ENCODE peak calls at places on chromosomes 11 and 22, in seven cellular contexts. One of them, this sample, is unnamed.

GRCh38 chr11:69541501-69542313 is 60.2 kb downstream of the LINC01488 start:
- DNase-seq in lower leg skin: no peak
- DNase-seq in dorsolateral prefrontal cortex: no peak
- DNase-seq in suprapubic skin: peak
- DNase-seq in epithelial cell of esophagus: peak
- DNase-seq in kidney: no peak
- DNase-seq in IMR-90: peak
- DNase-seq in this sample: peak

GRCh38 chr22:46909237-46910030 is 147.0 kb downstream of the TBC1D22A start:
- DNase-seq in dorsolateral prefrontal cortex: no peak
- DNase-seq in suprapubic skin: no peak
- DNase-seq in epithelial cell of esophagus: no peak
- DNase-seq in IMR-90: no peak
- DNase-seq in lower leg skin: no peak
- DNase-seq in kidney: peak
- DNase-seq in this sample: no peak

GRCh38 chr22:19822301-19823117 is 32.2 kb downstream of the GNB1L start:
- DNase-seq in lower leg skin: no peak
- DNase-seq in IMR-90: no peak
- DNase-seq in kidney: no peak
- DNase-seq in suprapubic skin: peak
- DNase-seq in dorsolateral prefrontal cortex: no peak
- DNase-seq in epithelial cell of esophagus: no peak
- DNase-seq in this sample: no peak

GRCh38 chr11:59550842-59551650 is 39.7 kb downstream of the OR4D9 start:
- DNase-seq in dorsolateral prefrontal cortex: peak
- DNase-seq in IMR-90: peak
- DNase-seq in suprapubic skin: peak
- DNase-seq in kidney: peak
- DNase-seq in lower leg skin: peak
- DNase-seq in epithelial cell of esophagus: peak
- DNase-seq in this sample: peak

GRCh38 chr11:33868646-33869461 is 23.0 kb downstream of the LMO2 start:
- DNase-seq in suprapubic skin: no peak
- DNase-seq in dorsolateral prefrontal cortex: no peak
- DNase-seq in epithelial cell of esophagus: no peak
- DNase-seq in lower leg skin: no peak
- DNase-seq in kidney: peak
- DNase-seq in IMR-90: no peak
- DNase-seq in this sample: no peak

GRCh38 chr11:32602657-32603410 is 19.2 kb downstream of the EIF3M start:
- DNase-seq in kidney: no peak
- DNase-seq in suprapubic skin: no peak
- DNase-seq in IMR-90: peak
- DNase-seq in lower leg skin: no peak
- DNase-seq in epithelial cell of esophagus: no peak
- DNase-seq in dorsolateral prefrontal cortex: no peak
- DNase-seq in this sample: peak

GRCh38 chr22:27776410-27776958 is 25.1 kb downstream of the MN1 start:
- DNase-seq in IMR-90: no peak
- DNase-seq in kidney: no peak
- DNase-seq in suprapubic skin: no peak
- DNase-seq in epithelial cell of esophagus: no peak
- DNase-seq in dorsolateral prefrontal cortex: no peak
- DNase-seq in lower leg skin: no peak
- DNase-seq in this sample: no peak

GRCh38 chr11:38254849-38255248 is 1656.8 kb upstream of the RAG2 start:
- DNase-seq in IMR-90: no peak
- DNase-seq in dorsolateral prefrontal cortex: no peak
- DNase-seq in lower leg skin: no peak
- DNase-seq in kidney: no peak
- DNase-seq in epithelial cell of esophagus: no peak
- DNase-seq in suprapubic skin: no peak
- DNase-seq in this sample: no peak

GRCh38 chr22:23695141-23695540 is 4.3 kb downstream of the RGL4 start:
- DNase-seq in dorsolateral prefrontal cortex: no peak
- DNase-seq in IMR-90: no peak
- DNase-seq in lower leg skin: no peak
- DNase-seq in kidney: peak
- DNase-seq in epithelial cell of esophagus: no peak
- DNase-seq in suprapubic skin: peak
- DNase-seq in this sample: no peak

GRCh38 chr11:59172345-59173079 is 580 bp downstream of the DTX4 start:
- DNase-seq in lower leg skin: no peak
- DNase-seq in kidney: peak
- DNase-seq in IMR-90: no peak
- DNase-seq in suprapubic skin: no peak
- DNase-seq in dorsolateral prefrontal cortex: no peak
- DNase-seq in epithelial cell of esophagus: no peak
- DNase-seq in this sample: no peak

GRCh38 chr11:35717043-35717442 is 54.5 kb downstream of the TRIM44 start:
- DNase-seq in lower leg skin: no peak
- DNase-seq in epithelial cell of esophagus: no peak
- DNase-seq in dorsolateral prefrontal cortex: no peak
- DNase-seq in kidney: no peak
- DNase-seq in suprapubic skin: no peak
- DNase-seq in IMR-90: no peak
- DNase-seq in this sample: no peak

GRCh38 chr11:76152741-76153608 is 53.3 kb downstream of the WNT11 start:
- DNase-seq in epithelial cell of esophagus: no peak
- DNase-seq in IMR-90: no peak
- DNase-seq in lower leg skin: no peak
- DNase-seq in kidney: no peak
- DNase-seq in suprapubic skin: peak
- DNase-seq in dorsolateral prefrontal cortex: no peak
- DNase-seq in this sample: no peak

GRCh38 chr11:117528061-117528780 is 200.6 kb downstream of the CEP164 start:
- DNase-seq in epithelial cell of esophagus: no peak
- DNase-seq in dorsolateral prefrontal cortex: no peak
- DNase-seq in kidney: no peak
- DNase-seq in suprapubic skin: no peak
- DNase-seq in lower leg skin: no peak
- DNase-seq in IMR-90: no peak
- DNase-seq in this sample: no peak

GRCh38 chr11:1875093-1875785 is 16.5 kb downstream of the PRR33 start:
- DNase-seq in epithelial cell of esophagus: no peak
- DNase-seq in lower leg skin: no peak
- DNase-seq in dorsolateral prefrontal cortex: peak
- DNase-seq in IMR-90: no peak
- DNase-seq in kidney: peak
- DNase-seq in suprapubic skin: no peak
- DNase-seq in this sample: no peak

GRCh38 chr11:69587454-69588081 is 53.4 kb upstream of the CCND1 start:
- DNase-seq in IMR-90: peak
- DNase-seq in kidney: no peak
- DNase-seq in dorsolateral prefrontal cortex: no peak
- DNase-seq in suprapubic skin: no peak
- DNase-seq in epithelial cell of esophagus: peak
- DNase-seq in lower leg skin: no peak
- DNase-seq in this sample: peak

GRCh38 chr11:8658210-8658968 is 24.1 kb downstream of the TRIM66 start:
- DNase-seq in epithelial cell of esophagus: no peak
- DNase-seq in IMR-90: peak
- DNase-seq in dorsolateral prefrontal cortex: no peak
- DNase-seq in suprapubic skin: no peak
- DNase-seq in kidney: no peak
- DNase-seq in lower leg skin: no peak
- DNase-seq in this sample: peak

GRCh38 chr22:27996981-27997380 is 77.9 kb upstream of the PITPNB start:
- DNase-seq in lower leg skin: no peak
- DNase-seq in epithelial cell of esophagus: no peak
- DNase-seq in kidney: no peak
- DNase-seq in suprapubic skin: no peak
- DNase-seq in dorsolateral prefrontal cortex: peak
- DNase-seq in IMR-90: no peak
- DNase-seq in this sample: no peak

GRCh38 chr22:37242395-37242918 is 1.6 kb downstream of the RAC2 start:
- DNase-seq in epithelial cell of esophagus: peak
- DNase-seq in dorsolateral prefrontal cortex: no peak
- DNase-seq in suprapubic skin: peak
- DNase-seq in IMR-90: peak
- DNase-seq in lower leg skin: peak
- DNase-seq in kidney: peak
- DNase-seq in this sample: peak

GRCh38 chr22:37239336-37240239 is 4.5 kb downstream of the RAC2 start:
- DNase-seq in lower leg skin: no peak
- DNase-seq in epithelial cell of esophagus: no peak
- DNase-seq in IMR-90: no peak
- DNase-seq in dorsolateral prefrontal cortex: no peak
- DNase-seq in kidney: no peak
- DNase-seq in suprapubic skin: no peak
- DNase-seq in this sample: no peak

GRCh38 chr22:37240941-37241320 is 3.1 kb downstream of the RAC2 start:
- DNase-seq in suprapubic skin: no peak
- DNase-seq in kidney: peak
- DNase-seq in lower leg skin: no peak
- DNase-seq in epithelial cell of esophagus: no peak
- DNase-seq in IMR-90: no peak
- DNase-seq in dorsolateral prefrontal cortex: no peak
- DNase-seq in this sample: no peak

GRCh38 chr22:37240240-37240940 is 3.7 kb downstream of the RAC2 start:
- DNase-seq in suprapubic skin: no peak
- DNase-seq in lower leg skin: no peak
- DNase-seq in dorsolateral prefrontal cortex: no peak
- DNase-seq in kidney: no peak
- DNase-seq in IMR-90: no peak
- DNase-seq in epithelial cell of esophagus: no peak
- DNase-seq in this sample: no peak

GRCh38 chr22:37241351-37242142 is 2.5 kb downstream of the RAC2 start:
- DNase-seq in IMR-90: no peak
- DNase-seq in kidney: peak
- DNase-seq in epithelial cell of esophagus: no peak
- DNase-seq in lower leg skin: no peak
- DNase-seq in suprapubic skin: no peak
- DNase-seq in dorsolateral prefrontal cortex: no peak
- DNase-seq in this sample: no peak
- H3K4me3 ChIP-seq in IMR-90: no peak
- H3K4me3 ChIP-seq in kidney: no peak
- H3K4me3 ChIP-seq in epithelial cell of esophagus: no peak
- H3K4me3 ChIP-seq in lower leg skin: no peak
- H3K4me3 ChIP-seq in suprapubic skin: peak
- H3K4me3 ChIP-seq in dorsolateral prefrontal cortex: no peak
- H3K4me3 ChIP-seq in this sample: no peak

GRCh38 chr11:19311306-19312030 is 70.7 kb upstream of the E2F8 start:
- DNase-seq in kidney: no peak
- DNase-seq in lower leg skin: peak
- DNase-seq in suprapubic skin: no peak
- DNase-seq in epithelial cell of esophagus: peak
- DNase-seq in dorsolateral prefrontal cortex: no peak
- DNase-seq in IMR-90: peak
- DNase-seq in this sample: peak
- TF ChIP-seq CTCF in kidney: peak
- TF ChIP-seq CTCF in lower leg skin: no peak
- TF ChIP-seq CTCF in suprapubic skin: peak
- TF ChIP-seq CTCF in epithelial cell of esophagus: peak
- TF ChIP-seq CTCF in dorsolateral prefrontal cortex: peak
- TF ChIP-seq CTCF in IMR-90: peak
- TF ChIP-seq CTCF in this sample: peak

DNA sequence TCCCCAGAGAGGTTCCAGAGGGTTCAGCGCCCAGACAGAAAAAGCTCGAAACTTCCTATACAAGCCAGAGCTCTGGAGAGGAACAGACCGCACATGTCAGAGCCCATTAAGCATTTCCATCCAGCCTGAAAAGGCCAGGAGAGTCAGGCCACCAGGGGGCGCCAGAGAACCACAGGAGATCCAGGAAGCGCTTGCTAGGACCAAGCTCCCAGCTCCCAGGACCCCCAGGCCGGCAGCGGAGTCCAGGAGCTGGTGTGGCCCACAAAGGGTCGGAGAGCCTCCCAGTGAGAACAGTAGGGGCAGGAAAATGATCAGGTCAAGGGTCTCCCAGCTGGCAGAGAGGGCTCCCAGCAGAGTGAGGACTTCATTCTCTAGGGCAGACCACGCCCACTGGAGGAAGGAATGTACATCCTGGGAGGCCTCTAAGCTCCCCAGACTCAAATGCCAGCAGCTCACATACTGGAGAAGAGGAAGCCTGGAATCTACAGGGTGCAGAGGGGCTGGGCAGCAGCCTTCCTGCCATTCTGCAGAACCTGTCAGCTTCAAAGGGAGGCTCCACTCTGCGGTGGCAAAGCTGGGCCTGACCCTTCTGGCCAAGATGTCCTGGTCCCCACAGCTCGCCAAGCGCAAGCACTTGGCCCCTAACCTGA is 2.1 kb upstream of the MEI1 start:
- DNase-seq in IMR-90: peak
- DNase-seq in kidney: peak
- DNase-seq in suprapubic skin: peak
- DNase-seq in lower leg skin: peak
- DNase-seq in epithelial cell of esophagus: peak
- DNase-seq in dorsolateral prefrontal cortex: peak
- DNase-seq in this sample: peak
- H3K4me3 ChIP-seq in IMR-90: no peak
- H3K4me3 ChIP-seq in kidney: no peak
- H3K4me3 ChIP-seq in suprapubic skin: peak
- H3K4me3 ChIP-seq in lower leg skin: no peak
- H3K4me3 ChIP-seq in epithelial cell of esophagus: peak
- H3K4me3 ChIP-seq in dorsolateral prefrontal cortex: no peak
- H3K4me3 ChIP-seq in this sample: peak

GRCh38 chr11:111570796-111571195 is 30.3 kb downstream of the LAYN start:
- DNase-seq in suprapubic skin: no peak
- DNase-seq in lower leg skin: no peak
- DNase-seq in epithelial cell of esophagus: no peak
- DNase-seq in kidney: no peak
- DNase-seq in dorsolateral prefrontal cortex: no peak
- DNase-seq in IMR-90: no peak
- DNase-seq in this sample: no peak

GRCh38 chr11:111571829-111572501 is 30.3 kb upstream of the SIK2 start:
- DNase-seq in epithelial cell of esophagus: no peak
- DNase-seq in lower leg skin: no peak
- DNase-seq in kidney: no peak
- DNase-seq in dorsolateral prefrontal cortex: no peak
- DNase-seq in suprapubic skin: no peak
- DNase-seq in IMR-90: peak
- DNase-seq in this sample: no peak

GRCh38 chr11:111566324-111566723 is 25.8 kb downstream of the LAYN start:
- DNase-seq in epithelial cell of esophagus: no peak
- DNase-seq in lower leg skin: no peak
- DNase-seq in kidney: no peak
- DNase-seq in dorsolateral prefrontal cortex: no peak
- DNase-seq in IMR-90: no peak
- DNase-seq in suprapubic skin: no peak
- DNase-seq in this sample: no peak

GRCh38 chr11:111565111-111565720 is 24.7 kb downstream of the LAYN start:
- DNase-seq in IMR-90: peak
- DNase-seq in suprapubic skin: peak
- DNase-seq in dorsolateral prefrontal cortex: no peak
- DNase-seq in epithelial cell of esophagus: peak
- DNase-seq in kidney: no peak
- DNase-seq in lower leg skin: peak
- DNase-seq in this sample: peak

DNA sequence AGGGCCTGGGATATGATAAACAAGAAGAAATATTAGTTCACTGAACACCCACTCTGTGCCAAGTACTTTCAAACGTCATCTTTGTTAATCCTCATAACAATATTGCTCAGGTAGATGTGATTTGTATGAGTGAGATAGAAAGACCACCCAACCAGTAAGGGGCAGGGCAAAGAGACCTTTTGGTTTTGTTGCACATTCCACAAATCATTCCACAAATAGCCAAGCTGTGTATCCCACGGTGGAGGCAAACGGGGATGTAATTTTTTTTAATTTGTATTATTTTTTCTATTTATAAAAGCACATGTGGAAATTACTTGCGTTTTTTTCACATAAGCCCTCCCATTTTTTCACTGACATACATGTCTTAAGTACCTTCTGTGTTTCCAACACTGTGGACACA is 29.0 kb downstream of the LAYN start:
- DNase-seq in kidney: no peak
- DNase-seq in lower leg skin: no peak
- DNase-seq in dorsolateral prefrontal cortex: no peak
- DNase-seq in epithelial cell of esophagus: no peak
- DNase-seq in suprapubic skin: no peak
- DNase-seq in IMR-90: peak
- DNase-seq in this sample: no peak
- TF ChIP-seq CTCF in kidney: no peak
- TF ChIP-seq CTCF in lower leg skin: no peak
- TF ChIP-seq CTCF in dorsolateral prefrontal cortex: no peak
- TF ChIP-seq CTCF in epithelial cell of esophagus: no peak
- TF ChIP-seq CTCF in suprapubic skin: no peak
- TF ChIP-seq CTCF in IMR-90: no peak
- TF ChIP-seq CTCF in this sample: no peak